ENCODE peak calls at places on chromosomes 11 and 22, in seven cellular contexts. One of them, this sample, is unnamed.

GRCh38 chr11:59195596-59195995 is 17.1 kb downstream of the MPEG1 start:
- DNase-seq in natural killer cell: no peak
- DNase-seq in ovary: no peak
- DNase-seq in IMR-90: no peak
- DNase-seq in suprapubic skin: no peak
- DNase-seq in adrenal gland: no peak
- DNase-seq in AG09309: no peak
- DNase-seq in this sample: no peak

GRCh38 chr22:35894464-35894878 is 134.2 kb downstream of the RBFOX2 start:
- DNase-seq in natural killer cell: peak
- DNase-seq in ovary: peak
- DNase-seq in IMR-90: no peak
- DNase-seq in suprapubic skin: no peak
- DNase-seq in adrenal gland: no peak
- DNase-seq in AG09309: no peak
- DNase-seq in this sample: no peak

GRCh38 chr11:61126266-61126665 is 24.0 kb downstream of the CD5 start:
- DNase-seq in natural killer cell: no peak
- DNase-seq in ovary: peak
- DNase-seq in IMR-90: no peak
- DNase-seq in suprapubic skin: no peak
- DNase-seq in adrenal gland: no peak
- DNase-seq in AG09309: no peak
- DNase-seq in this sample: no peak

GRCh38 chr11:118202599-118203422 is 22.0 kb downstream of the JAML start:
- DNase-seq in natural killer cell: peak
- DNase-seq in ovary: no peak
- DNase-seq in IMR-90: no peak
- DNase-seq in suprapubic skin: no peak
- DNase-seq in adrenal gland: no peak
- DNase-seq in AG09309: no peak
- DNase-seq in this sample: no peak

GRCh38 chr22:27616033-27616432 is 185.5 kb downstream of the MN1 start:
- DNase-seq in natural killer cell: no peak
- DNase-seq in ovary: no peak
- DNase-seq in IMR-90: no peak
- DNase-seq in suprapubic skin: no peak
- DNase-seq in adrenal gland: no peak
- DNase-seq in AG09309: no peak
- DNase-seq in this sample: no peak

GRCh38 chr11:71112990-71113389 is 139.4 kb downstream of the SHANK2 start:
- DNase-seq in natural killer cell: no peak
- DNase-seq in ovary: no peak
- DNase-seq in IMR-90: no peak
- DNase-seq in suprapubic skin: no peak
- DNase-seq in adrenal gland: no peak
- DNase-seq in AG09309: no peak
- DNase-seq in this sample: no peak

GRCh38 chr22:25668437-25668836 is 73.6 kb upstream of the MYO18B start:
- DNase-seq in natural killer cell: no peak
- DNase-seq in ovary: peak
- DNase-seq in IMR-90: peak
- DNase-seq in suprapubic skin: peak
- DNase-seq in adrenal gland: peak
- DNase-seq in AG09309: peak
- DNase-seq in this sample: no peak

GRCh38 chr22:27997538-27997937 is 78.5 kb upstream of the PITPNB start:
- DNase-seq in natural killer cell: no peak
- DNase-seq in ovary: peak
- DNase-seq in IMR-90: peak
- DNase-seq in suprapubic skin: peak
- DNase-seq in adrenal gland: no peak
- DNase-seq in AG09309: no peak
- DNase-seq in this sample: no peak

GRCh38 chr22:29524440-29525191 is 28.9 kb downstream of the THOC5 start:
- DNase-seq in natural killer cell: peak
- DNase-seq in ovary: peak
- DNase-seq in IMR-90: peak
- DNase-seq in suprapubic skin: no peak
- DNase-seq in adrenal gland: peak
- DNase-seq in AG09309: no peak
- DNase-seq in this sample: no peak

GRCh38 chr11:64357446-64357845 is 1.5 kb upstream of the RPS6KA4 start:
- DNase-seq in natural killer cell: no peak
- DNase-seq in ovary: no peak
- DNase-seq in IMR-90: no peak
- DNase-seq in suprapubic skin: no peak
- DNase-seq in adrenal gland: no peak
- DNase-seq in AG09309: no peak
- DNase-seq in this sample: no peak

GRCh38 chr11:64353101-64353738 is 5.7 kb upstream of the RPS6KA4 start:
- DNase-seq in natural killer cell: no peak
- DNase-seq in ovary: no peak
- DNase-seq in IMR-90: no peak
- DNase-seq in suprapubic skin: no peak
- DNase-seq in adrenal gland: no peak
- DNase-seq in AG09309: no peak
- DNase-seq in this sample: no peak

GRCh38 chr11:64356498-64357411 is 2.2 kb upstream of the RPS6KA4 start:
- DNase-seq in natural killer cell: no peak
- DNase-seq in ovary: no peak
- DNase-seq in IMR-90: no peak
- DNase-seq in suprapubic skin: peak
- DNase-seq in adrenal gland: no peak
- DNase-seq in AG09309: no peak
- DNase-seq in this sample: no peak

GRCh38 chr11:64353761-64354506 is 5.0 kb upstream of the RPS6KA4 start:
- DNase-seq in natural killer cell: no peak
- DNase-seq in ovary: no peak
- DNase-seq in IMR-90: no peak
- DNase-seq in suprapubic skin: no peak
- DNase-seq in adrenal gland: no peak
- DNase-seq in AG09309: no peak
- DNase-seq in this sample: no peak

DNA sequence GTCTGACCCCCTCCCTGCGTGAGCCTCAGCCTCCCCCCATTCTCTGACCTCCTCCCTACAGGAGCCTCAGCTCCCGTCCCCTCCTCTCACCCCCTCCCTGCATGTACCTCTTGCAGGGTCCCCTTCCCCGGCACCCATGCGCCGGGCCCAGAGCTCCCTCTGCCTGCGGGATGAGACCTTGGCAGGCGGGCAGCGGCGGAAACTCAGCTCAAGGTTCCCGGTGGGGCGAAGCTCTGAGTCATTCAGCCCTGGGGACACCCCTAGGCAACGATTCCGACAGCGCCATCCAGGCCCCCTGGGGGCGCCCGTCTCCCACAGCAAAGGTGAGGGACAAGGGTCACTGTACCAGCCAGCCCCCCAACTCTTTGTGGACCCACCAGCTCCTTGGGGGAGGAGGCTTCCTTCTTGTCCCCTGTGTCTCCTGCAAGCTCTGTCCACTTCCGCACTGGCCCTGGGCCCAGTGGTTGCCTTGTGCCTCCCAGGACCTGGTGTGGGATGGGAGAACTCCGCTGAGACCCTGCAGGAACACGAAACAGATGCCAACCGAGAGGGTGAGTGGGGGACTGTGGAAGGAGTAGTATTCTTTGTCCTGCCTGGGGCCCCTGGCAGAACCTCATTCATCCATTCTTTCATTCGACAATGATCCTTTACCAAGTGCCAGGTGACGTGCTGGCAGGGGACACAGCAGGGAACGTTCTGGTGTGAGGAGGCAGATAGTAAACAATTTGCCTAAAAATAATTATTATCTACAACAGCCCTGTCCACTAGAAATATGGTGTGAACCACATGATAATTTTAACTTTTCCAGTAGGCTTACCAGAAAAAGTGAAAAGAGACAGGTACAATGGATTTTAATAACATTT is 3.7 kb upstream of the RPS6KA4 start:
- DNase-seq in natural killer cell: no peak
- DNase-seq in ovary: peak
- DNase-seq in IMR-90: peak
- DNase-seq in suprapubic skin: no peak
- DNase-seq in adrenal gland: peak
- DNase-seq in AG09309: no peak
- DNase-seq in this sample: peak
- TF ChIP-seq CTCF in natural killer cell: no peak
- TF ChIP-seq CTCF in ovary: peak
- TF ChIP-seq CTCF in IMR-90: peak
- TF ChIP-seq CTCF in suprapubic skin: peak
- TF ChIP-seq CTCF in adrenal gland: peak
- TF ChIP-seq CTCF in AG09309: peak
- TF ChIP-seq CTCF in this sample: peak

GRCh38 chr11:130431806-130432205 is 3.4 kb upstream of the ADAMTS8 start:
- DNase-seq in natural killer cell: no peak
- DNase-seq in ovary: no peak
- DNase-seq in IMR-90: peak
- DNase-seq in suprapubic skin: no peak
- DNase-seq in adrenal gland: no peak
- DNase-seq in AG09309: no peak
- DNase-seq in this sample: no peak
- TF ChIP-seq CTCF in natural killer cell: peak
- TF ChIP-seq CTCF in ovary: no peak
- TF ChIP-seq CTCF in IMR-90: no peak
- TF ChIP-seq CTCF in suprapubic skin: no peak
- TF ChIP-seq CTCF in adrenal gland: no peak
- TF ChIP-seq CTCF in AG09309: no peak
- TF ChIP-seq CTCF in this sample: peak

GRCh38 chr11:35171226-35171625 is 32.3 kb downstream of the CD44 start:
- DNase-seq in natural killer cell: no peak
- DNase-seq in ovary: no peak
- DNase-seq in IMR-90: no peak
- DNase-seq in suprapubic skin: no peak
- DNase-seq in adrenal gland: no peak
- DNase-seq in AG09309: no peak
- DNase-seq in this sample: no peak

GRCh38 chr11:35168606-35169200 is 29.7 kb downstream of the CD44 start:
- DNase-seq in natural killer cell: no peak
- DNase-seq in ovary: no peak
- DNase-seq in IMR-90: no peak
- DNase-seq in suprapubic skin: no peak
- DNase-seq in adrenal gland: no peak
- DNase-seq in AG09309: no peak
- DNase-seq in this sample: no peak

GRCh38 chr11:35167451-35167954 is 28.5 kb downstream of the CD44 start:
- DNase-seq in natural killer cell: no peak
- DNase-seq in ovary: no peak
- DNase-seq in IMR-90: no peak
- DNase-seq in suprapubic skin: no peak
- DNase-seq in adrenal gland: no peak
- DNase-seq in AG09309: peak
- DNase-seq in this sample: no peak

GRCh38 chr11:35170503-35170902 is 31.5 kb downstream of the CD44 start:
- DNase-seq in natural killer cell: no peak
- DNase-seq in ovary: no peak
- DNase-seq in IMR-90: no peak
- DNase-seq in suprapubic skin: no peak
- DNase-seq in adrenal gland: no peak
- DNase-seq in AG09309: no peak
- DNase-seq in this sample: no peak

GRCh38 chr11:35169754-35170153 is 30.8 kb downstream of the CD44 start:
- DNase-seq in natural killer cell: no peak
- DNase-seq in ovary: no peak
- DNase-seq in IMR-90: no peak
- DNase-seq in suprapubic skin: no peak
- DNase-seq in adrenal gland: no peak
- DNase-seq in AG09309: no peak
- DNase-seq in this sample: no peak
- TF ChIP-seq CTCF in natural killer cell: no peak
- TF ChIP-seq CTCF in ovary: no peak
- TF ChIP-seq CTCF in IMR-90: no peak
- TF ChIP-seq CTCF in suprapubic skin: no peak
- TF ChIP-seq CTCF in adrenal gland: no peak
- TF ChIP-seq CTCF in AG09309: no peak
- TF ChIP-seq CTCF in this sample: no peak

GRCh38 chr11:94275961-94276360 is 28.4 kb upstream of the IZUMO1R start:
- DNase-seq in natural killer cell: no peak
- DNase-seq in ovary: no peak
- DNase-seq in IMR-90: no peak
- DNase-seq in suprapubic skin: no peak
- DNase-seq in adrenal gland: no peak
- DNase-seq in AG09309: no peak
- DNase-seq in this sample: no peak

GRCh38 chr11:94279996-94280395 is 24.4 kb upstream of the IZUMO1R start:
- DNase-seq in natural killer cell: no peak
- DNase-seq in ovary: no peak
- DNase-seq in IMR-90: no peak
- DNase-seq in suprapubic skin: no peak
- DNase-seq in adrenal gland: no peak
- DNase-seq in AG09309: no peak
- DNase-seq in this sample: no peak

GRCh38 chr11:94283678-94284077 is 20.7 kb upstream of the IZUMO1R start:
- DNase-seq in natural killer cell: no peak
- DNase-seq in ovary: no peak
- DNase-seq in IMR-90: no peak
- DNase-seq in suprapubic skin: no peak
- DNase-seq in adrenal gland: no peak
- DNase-seq in AG09309: no peak
- DNase-seq in this sample: no peak

GRCh38 chr11:94276943-94277342 is 27.4 kb upstream of the IZUMO1R start:
- DNase-seq in natural killer cell: no peak
- DNase-seq in ovary: no peak
- DNase-seq in IMR-90: no peak
- DNase-seq in suprapubic skin: no peak
- DNase-seq in adrenal gland: no peak
- DNase-seq in AG09309: no peak
- DNase-seq in this sample: no peak

DNA sequence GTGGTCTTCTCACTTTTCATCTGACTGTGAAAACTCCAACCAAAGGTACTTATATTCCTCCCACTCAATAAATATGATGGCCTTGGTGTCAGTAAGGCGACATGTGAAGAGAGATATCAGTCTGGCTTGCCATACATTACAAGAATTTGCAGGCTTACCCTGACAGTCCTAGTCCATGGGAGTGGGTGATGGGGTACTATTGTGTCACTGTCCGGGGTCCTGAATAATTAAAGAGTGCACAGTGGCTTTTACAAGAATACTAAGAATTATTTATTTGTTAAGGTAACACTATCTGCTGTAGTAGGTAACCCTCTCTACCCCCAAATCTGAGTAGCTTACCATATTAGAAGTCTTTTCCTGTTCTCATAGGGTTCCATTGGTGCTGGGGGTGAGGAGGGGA is 23.1 kb upstream of the IZUMO1R start:
- DNase-seq in natural killer cell: no peak
- DNase-seq in ovary: no peak
- DNase-seq in IMR-90: no peak
- DNase-seq in suprapubic skin: no peak
- DNase-seq in adrenal gland: no peak
- DNase-seq in AG09309: no peak
- DNase-seq in this sample: no peak
- TF ChIP-seq CTCF in natural killer cell: no peak
- TF ChIP-seq CTCF in ovary: no peak
- TF ChIP-seq CTCF in IMR-90: no peak
- TF ChIP-seq CTCF in suprapubic skin: no peak
- TF ChIP-seq CTCF in adrenal gland: no peak
- TF ChIP-seq CTCF in AG09309: no peak
- TF ChIP-seq CTCF in this sample: no peak

This sample was measured in CD14-positive monocyte.